ENCODE peak calls at places on chromosome 6, in five cellular contexts. B is lower lobe of right lung, I is T-helper 2 cell, O is suprapubic skin, S is DND-41. R is an unnamed sample.

GRCh38 chr6:43496370-43497128 is 13.6 kb downstream of the LRRC73 start:
- DNase-seq in B (no peak), I (no peak), O (no peak), S (no peak), R (no peak)

GRCh38 chr6:115573866-115574265 is 486.8 kb downstream of the FRK start:
- DNase-seq in I (no peak), B (no peak), S (no peak), O (no peak), R (no peak)

GRCh38 chr6:90938116-90938515 is 351.2 kb upstream of the MAP3K7 start:
- DNase-seq in I (no peak), B (no peak), O (no peak), S (no peak), R (no peak)

GRCh38 chr6:20952605-20953004 is 418.3 kb downstream of the CDKAL1 start:
- DNase-seq in S (no peak), B (no peak), I (no peak), O (no peak), R (no peak)

GRCh38 chr6:28922841-28923317 is 906 bp downstream of the TRIM27 start:
- DNase-seq in S (peak), O (no peak), I (peak), B (no peak), R (peak)

GRCh38 chr6:166786704-166787293 is 159.7 kb upstream of the RPS6KA2 start:
- DNase-seq in O (no peak), I (no peak), S (peak), B (no peak), R (no peak)

GRCh38 chr6:9458424-9458823 is 956.5 kb downstream of the TFAP2A start:
- DNase-seq in S (no peak), O (no peak), B (no peak), I (no peak), R (no peak)

GRCh38 chr6:26065952-26066380 is 21.3 kb upstream of the HFE start:
- DNase-seq in B (no peak), I (peak), S (peak), O (no peak), R (peak)

GRCh38 chr6:126170875-126171489 is 168.9 kb upstream of the CENPW start:
- DNase-seq in I (no peak), S (peak), O (no peak), B (no peak), R (no peak)

GRCh38 chr6:11702039-11702795 is 76.4 kb downstream of the ADTRP start:
- DNase-seq in I (no peak), B (no peak), O (no peak), S (no peak), R (no peak)

GRCh38 chr6:7488494-7488893 is 53.0 kb upstream of the DSP start:
- DNase-seq in B (no peak), S (no peak), O (no peak), I (no peak), R (no peak)

GRCh38 chr6:90835584-90836212 is 248.8 kb upstream of the MAP3K7 start:
- DNase-seq in I (no peak), O (no peak), S (no peak), B (no peak), R (no peak)

GRCh38 chr6:11772109-11772830 is 6.3 kb downstream of the ADTRP start:
- DNase-seq in O (peak), S (no peak), B (no peak), I (no peak), R (no peak)

GRCh38 chr6:139533573-139534471 is 159.4 kb upstream of the CITED2 start:
- DNase-seq in B (peak), S (no peak), I (no peak), O (no peak), R (no peak)

GRCh38 chr6:79536615-79536968 is 638 bp downstream of the LCA5 start:
- DNase-seq in S (no peak), B (peak), O (peak), I (no peak), R (no peak)

GRCh38 chr6:137216875-137217553 is 2.2 kb downstream of the IFNGR1 start:
- DNase-seq in I (no peak), O (no peak), S (no peak), B (no peak), R (no peak)

GRCh38 chr6:42093582-42094329 is 43.4 kb downstream of the TAF8 start:
- DNase-seq in I (no peak), B (no peak), O (no peak), S (no peak), R (no peak)

GRCh38 chr6:14092301-14092700 is 25.3 kb upstream of the CD83 start:
- DNase-seq in B (no peak), O (no peak), S (no peak), I (no peak), R (no peak)

GRCh38 chr6:101163611-101164010 is 229.9 kb upstream of the GRIK2 start:
- DNase-seq in I (no peak), O (no peak), B (no peak), S (no peak), R (no peak)

GRCh38 chr6:21079468-21080048 is 514.0 kb upstream of the SOX4 start:
- DNase-seq in O (no peak), B (no peak), I (no peak), S (no peak), R (no peak)

R was measured in CD14-positive monocyte.